ENCODE peak calls at places on chromosomes 4 and X, in five cellular contexts. H is NB4, V is globus pallidus, Q is right atrium auricular region, S is AG09309. M is an unnamed sample.
A peak's percentile ranks its signal among the peaks of the same experiment; 100 is the strongest.

GRCh38 chrX:153953342-153953830 is 8.9 kb upstream of the RENBP start:
- DNase-seq in H (peak; percentile 72), V (peak; percentile 47), Q (peak; percentile 76), S (no peak), M (peak; percentile 82)

GRCh38 chr4:7399433-7400234 is 35.1 kb downstream of the PSAPL1 start:
- DNase-seq in H (no peak), V (no peak), Q (peak; percentile 21), S (no peak), M (no peak)

GRCh38 chr4:128285085-128286023 is 2.3 kb downstream of the PGRMC2 start:
- DNase-seq in H (no peak), V (no peak), Q (no peak), S (no peak), M (no peak)

GRCh38 chr4:168528131-168528949 is 31.5 kb downstream of the PALLD start:
- DNase-seq in H (no peak), V (no peak), Q (no peak), S (no peak), M (no peak)

GRCh38 chr4:67568820-67569219 is 10.3 kb downstream of the STAP1 start:
- DNase-seq in H (no peak), V (no peak), Q (no peak), S (no peak), M (no peak)

GRCh38 chr4:30802622-30803323 is 82.6 kb downstream of the PCDH7 start:
- DNase-seq in H (no peak), V (no peak), Q (no peak), S (peak; percentile 67), M (no peak)

GRCh38 chr4:17597517-17597916 is 16.9 kb upstream of the MED28 start:
- DNase-seq in H (peak; percentile 27), V (no peak), Q (no peak), S (no peak), M (no peak)

GRCh38 chr4:57442834-57443291 is 332.7 kb upstream of the IGFBP7 start:
- DNase-seq in H (peak; percentile 53), V (peak; percentile 39), Q (no peak), S (no peak), M (peak; percentile 76)

GRCh38 chr4:52037730-52038108 is 380 bp downstream of the SGCB start:
- DNase-seq in H (no peak), V (peak; percentile 62), Q (no peak), S (no peak), M (peak; percentile 64)

GRCh38 chr4:15917297-15917696 is 21.2 kb downstream of the FGFBP1 start:
- DNase-seq in H (no peak), V (no peak), Q (no peak), S (peak; percentile 10), M (no peak)

GRCh38 chr4:40978548-40978947 is 228.8 kb downstream of the NSUN7 start:
- DNase-seq in H (no peak), V (no peak), Q (no peak), S (no peak), M (no peak)

GRCh38 chrX:53930513-53931380 is 113.5 kb downstream of the PHF8 start:
- DNase-seq in H (peak; percentile 14), V (no peak), Q (no peak), S (no peak), M (no peak)

GRCh38 chrX:1451676-1452496 is 823 bp downstream of the ASMTL start:
- DNase-seq in H (no peak), V (no peak), Q (no peak), S (no peak), M (no peak)

GRCh38 chrX:46130246-46130645 is 415.0 kb downstream of the ZNF674 start:
- DNase-seq in H (no peak), V (no peak), Q (no peak), S (no peak), M (no peak)

GRCh38 chr4:4825431-4825830 is 34.0 kb upstream of the MSX1 start:
- DNase-seq in H (no peak), V (no peak), Q (no peak), S (no peak), M (no peak)

GRCh38 chr4:106522839-106523238 is 154.3 kb upstream of the GIMD1 start:
- DNase-seq in H (no peak), V (no peak), Q (no peak), S (no peak), M (no peak)

GRCh38 chrX:31871989-31872388 is 800.1 kb upstream of the FTHL17 start:
- DNase-seq in H (no peak), V (no peak), Q (no peak), S (no peak), M (no peak)

GRCh38 chr4:173511787-173512361 is 18.2 kb downstream of the HAND2 start:
- DNase-seq in H (no peak), V (no peak), Q (no peak), S (no peak), M (no peak)

GRCh38 chr4:73902038-73902637 is 32.9 kb downstream of the CXCL1 start:
- DNase-seq in H (no peak), V (no peak), Q (no peak), S (no peak), M (no peak)

GRCh38 chr4:182896421-182896820 is 20.8 kb downstream of the DCTD start:
- DNase-seq in H (no peak), V (no peak), Q (no peak), S (no peak), M (no peak)

GRCh38 chr4:107196312-107196711 is 160.2 kb upstream of the DKK2 start:
- DNase-seq in H (no peak), V (no peak), Q (no peak), S (no peak), M (no peak)

M was measured in WTC11.